ENCODE peak calls at places on chromosomes 7 and 10, in five cellular contexts. E is body of pancreas, F is cardiac muscle cell, S is fibroblast of pulmonary artery, J is tibial artery. L is an unnamed sample.

GRCh38 chr7:129332354-129333056 is 101.7 kb upstream of the STRIP2 start:
- DNase-seq in J (no peak), S (peak; percentile 56), F (no peak), E (no peak), L (no peak)

GRCh38 chr7:158934628-158935027 is 78.3 kb downstream of the DYNC2I1 start:
- DNase-seq in J (no peak), E (no peak), F (no peak), S (no peak), L (no peak)

GRCh38 chr10:93806882-93807281 is 49.1 kb downstream of the LGI1 start:
- DNase-seq in F (no peak), J (no peak), E (no peak), S (peak; percentile 42), L (no peak)

GRCh38 chr7:754531-755420 is 27.7 kb upstream of the PRKAR1B start:
- DNase-seq in S (no peak), E (no peak), J (no peak), F (no peak), L (no peak)

GRCh38 chr10:102753724-102754123 is 10.0 kb downstream of the WBP1L start:
- DNase-seq in J (no peak), E (no peak), F (no peak), S (no peak), L (no peak)

GRCh38 chr10:77164616-77165311 is 472.8 kb downstream of the KCNMA1 start:
- DNase-seq in E (no peak), F (no peak), J (no peak), S (peak; percentile 36), L (no peak)

GRCh38 chr10:98301664-98302319 is 33.8 kb upstream of the LOXL4 start:
- DNase-seq in F (no peak), S (no peak), E (no peak), J (no peak), L (no peak)

GRCh38 chr10:118943253-118943652 is 86.3 kb upstream of the NANOS1 start:
- DNase-seq in J (no peak), E (no peak), F (no peak), S (no peak), L (no peak)

GRCh38 chr7:74371381-74372059 is 82.2 kb upstream of the GTF2IRD1 start:
- DNase-seq in F (peak; percentile 56), J (no peak), E (peak; percentile 41), S (peak; percentile 21), L (no peak)

GRCh38 chr7:112985377-112985987 is 101.1 kb downstream of the GPR85 start:
- DNase-seq in S (peak; percentile 54), J (no peak), F (peak; percentile 68), E (no peak), L (no peak)

GRCh38 chr10:63071145-63071544 is 62.0 kb upstream of the NRBF2 start:
- DNase-seq in E (no peak), S (no peak), J (no peak), F (no peak), L (no peak)

GRCh38 chr10:84224411-84225028 is 824 bp downstream of the LRIT2 start:
- DNase-seq in S (no peak), J (no peak), E (no peak), F (peak; percentile 84), L (no peak)

GRCh38 chr10:131980757-131981428 is 830 bp downstream of the BNIP3 start:
- DNase-seq in J (no peak), F (peak; percentile 46), S (no peak), E (peak; percentile 53), L (peak; percentile 37)

GRCh38 chr7:139902436-139903102 is 73.5 kb downstream of the TBXAS1 start:
- DNase-seq in S (no peak), F (no peak), E (no peak), J (no peak), L (no peak)

GRCh38 chr10:71085689-71086438 is 126.5 kb upstream of the UNC5B start:
- DNase-seq in S (no peak), F (no peak), J (no peak), E (peak; percentile 1), L (no peak)

GRCh38 chr7:29606287-29606721 is 42.7 kb downstream of the PRR15 start:
- DNase-seq in S (peak; percentile 80), E (no peak), J (no peak), F (peak; percentile 87), L (no peak)

GRCh38 chr7:786472-787255 is 45.6 kb upstream of the SUN1 start:
- DNase-seq in J (peak; percentile 64), E (peak; percentile 78), S (peak; percentile 62), F (peak; percentile 80), L (peak; percentile 48)

GRCh38 chr10:128083191-128083895 is 42.9 kb downstream of the MKI67 start:
- DNase-seq in S (no peak), E (no peak), J (no peak), F (no peak), L (no peak)

GRCh38 chr7:13742719-13743640 is 246.5 kb downstream of the ETV1 start:
- DNase-seq in F (peak; percentile 67), E (peak; percentile 56), S (peak; percentile 75), J (no peak), L (no peak)

GRCh38 chr10:106711313-106711906 is 453.1 kb downstream of the SORCS1 start:
- DNase-seq in F (peak; percentile 61), S (peak; percentile 22), E (peak; percentile 59), J (peak; percentile 33), L (no peak)

GRCh38 chr10:74206727-74207126 is 55.7 kb downstream of the ADK start:
- DNase-seq in E (peak; percentile 54), S (no peak), F (no peak), J (no peak), L (no peak)

GRCh38 chr10:98920807-98921206 is 314.8 kb downstream of the HPSE2 start:
- DNase-seq in F (no peak), J (no peak), E (no peak), S (peak; percentile 10), L (no peak)

GRCh38 chr10:78207776-78208175 is 174.1 kb downstream of the RPS24 start:
- DNase-seq in S (no peak), F (no peak), J (no peak), E (no peak), L (no peak)

GRCh38 chr10:34319197-34319846 is 495.8 kb downstream of the PARD3 start:
- DNase-seq in S (peak; percentile 89), E (peak; percentile 68), J (no peak), F (peak; percentile 11), L (no peak)

GRCh38 chr7:921581-922333 is 32.7 kb downstream of the ADAP1 start:
- DNase-seq in S (no peak), F (no peak), J (peak; percentile 13), E (peak; percentile 11), L (peak; percentile 15)

GRCh38 chr7:23261843-23262452 is 15.4 kb downstream of the GPNMB start:
- DNase-seq in J (peak; percentile 43), E (peak; percentile 57), S (peak; percentile 75), F (peak; percentile 70), L (peak; percentile 29)

GRCh38 chr7:3240826-3241430 is 60.1 kb upstream of the SDK1 start:
- DNase-seq in F (no peak), J (no peak), E (no peak), S (no peak), L (no peak)

GRCh38 chr7:137655804-137656203 is 191.0 kb downstream of the DGKI start:
- DNase-seq in E (no peak), F (no peak), J (no peak), S (no peak), L (no peak)

GRCh38 chr10:28072573-28072972 is 73.7 kb upstream of the ODAD2 start:
- DNase-seq in S (no peak), J (no peak), E (no peak), F (no peak), L (no peak)

GRCh38 chr7:70630647-70631457 is 501.1 kb upstream of the GALNT17 start:
- DNase-seq in S (peak; percentile 6), J (peak; percentile 32), E (no peak), F (no peak), L (no peak)

GRCh38 chr10:122590158-122590557 is 29.6 kb downstream of the DMBT1 start:
- DNase-seq in S (no peak), E (no peak), F (no peak), J (no peak), L (no peak)

GRCh38 chr10:73907841-73908517 is 3.0 kb upstream of the PLAU start:
- DNase-seq in E (no peak), F (no peak), J (peak; percentile 72), S (peak; percentile 57), L (no peak)

GRCh38 chr7:85464042-85464651 is 277.3 kb upstream of the SEMA3D start:
- DNase-seq in E (no peak), F (no peak), S (peak; percentile 18), J (no peak), L (no peak)
- TF ChIP-seq CTCF in E (no peak), F (peak; percentile 22), S (peak; percentile 28), J (no peak), L (no peak)

GRCh38 chr10:21246178-21246577 is 279.3 kb downstream of the SKIDA1 start:
- DNase-seq in E (no peak), F (no peak), S (no peak), J (no peak), L (no peak)
- TF ChIP-seq CTCF in E (no peak), F (no peak), S (no peak), J (no peak), L (no peak)

GRCh38 chr7:5827755-5828154 is 46.3 kb upstream of the RNF216 start:
- DNase-seq in F (peak; percentile 14), J (no peak), S (peak; percentile 8), E (peak; percentile 20), L (no peak)

GRCh38 chr7:5822742-5823503 is 41.5 kb upstream of the RNF216 start:
- DNase-seq in J (peak; percentile 98), E (peak; percentile 95), F (peak; percentile 94), S (peak; percentile 89), L (peak; percentile 89)

DNA sequence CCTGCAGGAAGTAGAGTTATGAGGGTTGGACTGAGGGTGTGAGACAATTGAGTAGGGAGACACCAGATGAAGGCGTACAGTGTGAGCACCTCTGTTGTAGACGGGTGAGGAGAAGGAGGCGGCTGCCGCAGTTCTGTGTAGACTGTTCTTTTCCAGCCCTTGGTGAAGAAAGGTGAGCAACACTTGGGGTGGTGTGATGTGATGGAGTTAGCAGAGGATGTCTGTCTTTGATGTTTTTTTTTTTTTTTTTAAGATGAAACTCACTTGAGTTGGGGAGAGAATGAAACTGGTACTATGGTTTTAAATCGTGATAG is 42.8 kb upstream of the RNF216 start:
- DNase-seq in J (no peak), F (no peak), E (no peak), S (no peak), L (no peak)
- TF ChIP-seq CTCF in J (no peak), F (no peak), E (no peak), S (no peak), L (no peak)

GRCh38 chr10:113241966-113242365 is 291.9 kb downstream of the TCF7L2 start:
- DNase-seq in E (no peak), F (no peak), J (no peak), S (no peak), L (no peak)
- TF ChIP-seq CTCF in E (no peak), F (no peak), J (no peak), S (no peak), L (no peak)

GRCh38 chr10:91635401-91636400 is 2.8 kb upstream of the PPP1R3C start:
- DNase-seq in J (peak; percentile 80), F (peak; percentile 89), S (peak; percentile 89), E (peak; percentile 80), L (no peak)

GRCh38 chr10:91634246-91634645 is 1.4 kb upstream of the PPP1R3C start:
- DNase-seq in J (no peak), S (no peak), F (no peak), E (no peak), L (no peak)

GRCh38 chr10:91634898-91635297 is 2.0 kb upstream of the PPP1R3C start:
- DNase-seq in S (no peak), F (no peak), E (no peak), J (no peak), L (no peak)

GRCh38 chr10:91632671-91633550 is at the start of gene PPP1R3C:
- DNase-seq in F (peak; percentile 93), E (peak; percentile 92), J (peak; percentile 92), S (peak; percentile 88), L (peak; percentile 31)

GRCh38 chr10:91636892-91637291 is 4.0 kb upstream of the PPP1R3C start:
- DNase-seq in E (no peak), S (no peak), J (no peak), F (no peak), L (no peak)
- TF ChIP-seq CTCF in E (no peak), S (no peak), J (no peak), F (no peak), L (no peak)

L was measured in GM06990.